ENCODE peak calls at places on chromosomes 7 and 10, in nine cellular contexts. A is IMR-90, J is A549, D is adrenal gland, K is uterus, T is GM12891, N is heart left ventricle, P is right lobe of liver, W is upper lobe of left lung. L is an unnamed sample.

GRCh38 chr7:114865564-114865963 is 56.3 kb upstream of the MDFIC start:
- DNase-seq in A (peak), J (peak), D (peak), K (peak), T (no peak), N (peak), P (peak), W (peak), L (no peak)

GRCh38 chr7:73517241-73517995 is 4.7 kb downstream of the BAZ1B start:
- DNase-seq in A (no peak), J (no peak), D (no peak), K (no peak), T (no peak), N (no peak), P (no peak), W (no peak), L (peak)

GRCh38 chr10:91797874-91798735 is at the start of gene TNKS2:
- DNase-seq in A (peak), J (peak), D (peak), K (peak), T (peak), N (peak), P (peak), W (peak), L (peak)

GRCh38 chr7:53984776-53985175 is 557.4 kb upstream of the VSTM2A start:
- DNase-seq in A (no peak), J (no peak), D (no peak), K (no peak), T (no peak), N (no peak), P (no peak), W (no peak), L (no peak)

GRCh38 chr10:98080474-98080873 is 50.1 kb upstream of the CRTAC1 start:
- DNase-seq in A (no peak), J (no peak), D (no peak), K (no peak), T (no peak), N (no peak), P (no peak), W (no peak), L (no peak)

GRCh38 chr10:68406111-68406814 is 814 bp downstream of the RUFY2 start:
- DNase-seq in A (peak), J (peak), D (peak), K (peak), T (peak), N (peak), P (peak), W (peak), L (peak)

GRCh38 chr7:36287371-36288241 is 102.1 kb upstream of the ANLN start:
- DNase-seq in A (no peak), J (no peak), D (no peak), K (no peak), T (no peak), N (no peak), P (no peak), W (peak), L (no peak)

GRCh38 chr10:107163904-107164861 is at the start of gene SORCS1:
- DNase-seq in A (no peak), J (no peak), D (peak), K (peak), T (no peak), N (no peak), P (peak), W (no peak), L (no peak)

GRCh38 chr10:98694014-98694413 is 247.3 kb upstream of the HPS1 start:
- DNase-seq in A (no peak), J (no peak), D (no peak), K (no peak), T (no peak), N (no peak), P (no peak), W (no peak), L (no peak)

GRCh38 chr7:154744226-154744860 is 258.6 kb downstream of the PAXIP1 start:
- DNase-seq in A (no peak), J (peak), D (peak), K (no peak), T (peak), N (no peak), P (no peak), W (no peak), L (peak)

GRCh38 chr10:79407811-79408795 is 37.3 kb downstream of the ZCCHC24 start:
- DNase-seq in A (peak), J (no peak), D (no peak), K (peak), T (no peak), N (peak), P (peak), W (no peak), L (no peak)

GRCh38 chr7:48839108-48839507 is 85.2 kb upstream of the CDC14C start:
- DNase-seq in A (no peak), J (no peak), D (no peak), K (no peak), T (no peak), N (no peak), P (no peak), W (no peak), L (no peak)

GRCh38 chr10:119575506-119575905 is 21.3 kb downstream of the TIAL1 start:
- DNase-seq in A (peak), J (peak), D (no peak), K (no peak), T (no peak), N (no peak), P (no peak), W (no peak), L (no peak)

GRCh38 chr7:104267701-104268368 is 60.0 kb upstream of the ORC5 start:
- DNase-seq in A (peak), J (peak), D (no peak), K (no peak), T (no peak), N (no peak), P (no peak), W (no peak), L (no peak)

GRCh38 chr10:95653895-95654294 is 2.6 kb downstream of the ALDH18A1 start:
- DNase-seq in A (no peak), J (no peak), D (no peak), K (no peak), T (no peak), N (no peak), P (no peak), W (no peak), L (no peak)

GRCh38 chr7:25456467-25457171 is 228.3 kb upstream of the NPVF start:
- DNase-seq in A (no peak), J (no peak), D (peak), K (peak), T (no peak), N (peak), P (peak), W (peak), L (no peak)

GRCh38 chr10:126407831-126408230 is 19.6 kb upstream of the ADAM12 start:
- DNase-seq in A (no peak), J (no peak), D (no peak), K (no peak), T (no peak), N (no peak), P (no peak), W (no peak), L (no peak)

GRCh38 chr7:28315565-28316420 is 96.5 kb upstream of the CREB5 start:
- DNase-seq in A (peak), J (no peak), D (no peak), K (peak), T (no peak), N (no peak), P (no peak), W (no peak), L (no peak)

GRCh38 chr10:18607503-18607902 is 43.9 kb downstream of the NSUN6 start:
- DNase-seq in A (peak), J (peak), D (peak), K (no peak), T (no peak), N (peak), P (no peak), W (no peak), L (peak)

GRCh38 chr7:64793106-64793755 is 997 bp upstream of the ZNF138 start:
- DNase-seq in A (peak), J (no peak), D (no peak), K (no peak), T (no peak), N (no peak), P (no peak), W (no peak), L (peak)

GRCh38 chr7:64795176-64795575 is 948 bp downstream of the ZNF138 start:
- DNase-seq in A (no peak), J (no peak), D (no peak), K (no peak), T (no peak), N (no peak), P (no peak), W (no peak), L (no peak)

GRCh38 chr7:64794171-64794844 is at the start of gene ZNF138:
- DNase-seq in A (peak), J (peak), D (peak), K (peak), T (peak), N (peak), P (peak), W (peak), L (peak)
- TF ChIP-seq POLR2A in A (peak), J (peak), D (peak), K (peak), T (peak), N (no peak), P (peak), W (no peak), L (peak)

GRCh38 chr7:9709211-9709610 is 1264.5 kb upstream of the PHF14 start:
- DNase-seq in A (no peak), J (no peak), D (no peak), K (no peak), T (no peak), N (no peak), P (no peak), W (no peak), L (no peak)
- TF ChIP-seq POLR2A in A (no peak), J (no peak), D (no peak), K (no peak), T (no peak), N (no peak), P (no peak), W (no peak), L (no peak)

DNA sequence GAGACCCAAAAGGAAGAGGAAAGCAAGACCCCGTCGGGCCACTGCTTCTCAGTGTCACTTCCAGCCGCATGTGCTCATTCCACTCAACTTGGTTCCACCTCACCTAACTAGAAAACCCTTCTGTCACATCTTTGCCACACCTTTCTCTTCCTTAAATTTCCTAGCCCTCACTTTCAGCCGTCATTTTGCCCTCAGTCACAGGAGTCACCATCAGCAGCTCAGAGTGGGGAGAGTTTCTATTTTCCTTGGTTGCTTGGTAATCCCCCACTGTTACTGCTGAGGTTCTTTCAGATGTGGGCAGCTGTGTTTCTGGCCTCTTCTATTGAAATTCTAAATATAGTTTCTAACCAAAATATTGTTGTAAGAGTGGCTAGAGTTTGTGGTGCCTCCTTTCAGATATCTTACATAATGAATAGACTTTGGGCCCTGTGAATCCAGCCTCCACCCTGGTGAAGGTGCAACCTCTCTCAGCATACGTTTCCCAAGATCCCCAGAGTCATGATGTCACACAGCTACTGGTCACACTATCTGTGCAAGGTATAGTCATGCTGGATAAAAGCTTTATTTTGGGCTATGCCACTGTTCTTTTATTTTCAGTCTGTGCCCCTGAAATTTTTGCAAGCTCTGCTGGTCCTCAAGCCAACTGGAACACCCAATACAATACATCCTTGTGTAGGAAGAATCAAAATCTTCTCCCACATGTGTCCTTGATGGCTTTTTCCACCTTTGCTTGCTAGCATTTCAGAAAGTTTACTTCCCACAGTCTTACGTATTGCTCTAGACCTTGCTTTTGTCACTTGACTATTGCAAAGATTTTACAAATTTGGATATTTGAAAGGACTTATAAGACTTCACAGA is 9.2 kb downstream of the AGBL3 start:
- DNase-seq in A (no peak), J (no peak), D (no peak), K (no peak), T (no peak), N (no peak), P (no peak), W (no peak), L (no peak)
- TF ChIP-seq POLR2A in A (no peak), J (no peak), D (no peak), K (no peak), T (no peak), N (no peak), P (no peak), W (no peak), L (no peak)

GRCh38 chr7:123724725-123725381 is 23.9 kb downstream of the WASL start:
- DNase-seq in A (no peak), J (no peak), D (no peak), K (no peak), T (no peak), N (no peak), P (no peak), W (no peak), L (no peak)

GRCh38 chr7:123723913-123724312 is 24.9 kb downstream of the WASL start:
- DNase-seq in A (no peak), J (no peak), D (no peak), K (no peak), T (no peak), N (no peak), P (no peak), W (no peak), L (no peak)

GRCh38 chr7:123729217-123729578 is 19.6 kb downstream of the WASL start:
- DNase-seq in A (no peak), J (no peak), D (no peak), K (no peak), T (no peak), N (no peak), P (no peak), W (no peak), L (no peak)

GRCh38 chr7:123727071-123727837 is 21.5 kb downstream of the WASL start:
- DNase-seq in A (peak), J (no peak), D (no peak), K (no peak), T (no peak), N (no peak), P (no peak), W (no peak), L (no peak)

GRCh38 chr7:123725586-123726171 is 23.1 kb downstream of the WASL start:
- DNase-seq in A (no peak), J (no peak), D (no peak), K (no peak), T (no peak), N (no peak), P (no peak), W (no peak), L (no peak)
- TF ChIP-seq POLR2A in A (no peak), J (no peak), D (no peak), K (no peak), T (no peak), N (no peak), P (no peak), W (no peak), L (no peak)

L was measured in erythroblast.